ENCODE peak calls at places on chromosomes 13 and 19, in four cellular contexts. Z, S, U and O are unnamed samples.

GRCh38 chr13:23020246-23020843 is 160.4 kb upstream of the SGCG start:
- DNase-seq in S (no peak), U (peak), Z (peak), O (peak)

GRCh38 chr13:51063909-51064308 is 47.2 kb downstream of the C13orf42 start:
- DNase-seq in Z (no peak), U (no peak), S (no peak), O (no peak)

GRCh38 chr19:29843180-29844051 is 31.6 kb downstream of the CCNE1 start:
- DNase-seq in Z (no peak), U (no peak), S (peak), O (no peak)

GRCh38 chr13:93561553-93561952 is 334.9 kb downstream of the GPC6 start:
- DNase-seq in Z (no peak), U (no peak), S (no peak), O (peak)

GRCh38 chr19:802497-802887 is 5.2 kb downstream of the PTBP1 start:
- DNase-seq in Z (no peak), U (no peak), S (no peak), O (no peak)

GRCh38 chr19:2278504-2279158 is 3.3 kb downstream of the PEAK3 start:
- DNase-seq in U (no peak), S (no peak), Z (no peak), O (no peak)

GRCh38 chr19:29506619-29506911 is 19.2 kb upstream of the VSTM2B start:
- DNase-seq in S (no peak), U (no peak), Z (no peak), O (no peak)

GRCh38 chr13:46179576-46180368 is 2.2 kb downstream of the LCP1 start:
- DNase-seq in U (no peak), S (peak), Z (no peak), O (no peak)

GRCh38 chr13:40494513-40494912 is 171.9 kb downstream of the FOXO1 start:
- DNase-seq in S (no peak), Z (no peak), U (no peak), O (no peak)

GRCh38 chr13:98482476-98483444 is 94.1 kb downstream of the STK24 start:
- DNase-seq in S (peak), U (no peak), Z (no peak), O (peak)

GRCh38 chr13:41244555-41244954 is 18.8 kb downstream of the MTRF1 start:
- DNase-seq in S (no peak), U (no peak), Z (no peak), O (no peak)

GRCh38 chr13:77732287-77732686 is 34.8 kb downstream of the SLAIN1 start:
- DNase-seq in U (no peak), S (no peak), Z (no peak), O (no peak)

GRCh38 chr13:114128624-114129522 is 3.5 kb downstream of the RASA3 start:
- DNase-seq in Z (peak), S (peak), U (no peak), O (no peak)

GRCh38 chr19:43525836-43526771 is 897 bp downstream of the ETHE1 start:
- DNase-seq in U (no peak), Z (no peak), S (peak), O (no peak)

GRCh38 chr19:7463575-7463974 is 25.3 kb downstream of the PEX11G start:
- DNase-seq in U (no peak), Z (no peak), S (no peak), O (no peak)

GRCh38 chr19:35330475-35330874 is 1.5 kb downstream of the CD22 start:
- DNase-seq in Z (no peak), U (no peak), S (no peak), O (no peak)

GRCh38 chr19:46033401-46033800 is 7.4 kb downstream of the IGFL4 start:
- DNase-seq in S (no peak), Z (no peak), U (no peak), O (no peak)

GRCh38 chr19:29690842-29691241 is 24.2 kb downstream of the C19orf12 start:
- DNase-seq in S (no peak), U (peak), Z (no peak), O (peak)

GRCh38 chr19:55358493-55358892 is 4.0 kb upstream of the COX6B2 start:
- DNase-seq in Z (no peak), S (no peak), U (no peak), O (no peak)

GRCh38 chr13:114064516-114065140 is 67.8 kb downstream of the RASA3 start:
- DNase-seq in U (no peak), Z (no peak), S (peak), O (no peak)

GRCh38 chr13:80168089-80168850 is 172.7 kb downstream of the SPRY2 start:
- DNase-seq in S (no peak), U (no peak), Z (peak), O (no peak)

GRCh38 chr19:30564551-30565011 is 192.4 kb downstream of the ZNF536 start:
- DNase-seq in S (no peak), U (no peak), Z (no peak), O (no peak)